ENCODE peak calls at places on chromosomes 4 and X, in nine cellular contexts. One of them, this sample, is unnamed.

GRCh38 chr4:1252928-1253492 is 4.1 kb upstream of the CTBP1 start:
- DNase-seq in naive thymus-derived CD8-positive, alpha-beta T cell: no peak
- DNase-seq in immature natural killer cell: no peak
- DNase-seq in right lobe of liver: no peak
- DNase-seq in adrenal gland: no peak
- DNase-seq in stimulated activated CD8-positive, alpha-beta memory T cell treated with anti-CD3 and anti-CD28 coated beads, Interleukin-7, amount 100 ng/mL, for 1 hour: no peak
- DNase-seq in germinal center: no peak
- DNase-seq in nephron progenitor cell: no peak
- DNase-seq in brain microvascular endothelial cell: no peak
- DNase-seq in this sample: no peak

GRCh38 chrX:71107245-71107644 is 705 bp upstream of the CXorf65 start:
- DNase-seq in right lobe of liver: no peak
- DNase-seq in adrenal gland: no peak
- DNase-seq in stimulated activated CD8-positive, alpha-beta memory T cell treated with anti-CD3 and anti-CD28 coated beads, Interleukin-7, amount 100 ng/mL, for 1 hour: no peak
- DNase-seq in immature natural killer cell: no peak
- DNase-seq in naive thymus-derived CD8-positive, alpha-beta T cell: no peak
- DNase-seq in brain microvascular endothelial cell: no peak
- DNase-seq in nephron progenitor cell: no peak
- DNase-seq in germinal center: no peak
- DNase-seq in this sample: no peak

GRCh38 chr4:87506974-87507701 is 22.0 kb downstream of the SPARCL1 start:
- DNase-seq in brain microvascular endothelial cell: peak; percentile 27
- DNase-seq in adrenal gland: no peak
- DNase-seq in nephron progenitor cell: no peak
- DNase-seq in naive thymus-derived CD8-positive, alpha-beta T cell: no peak
- DNase-seq in right lobe of liver: no peak
- DNase-seq in stimulated activated CD8-positive, alpha-beta memory T cell treated with anti-CD3 and anti-CD28 coated beads, Interleukin-7, amount 100 ng/mL, for 1 hour: no peak
- DNase-seq in germinal center: no peak
- DNase-seq in immature natural killer cell: no peak
- DNase-seq in this sample: no peak

GRCh38 chr4:10080874-10081606 is 35.6 kb downstream of the WDR1 start:
- DNase-seq in brain microvascular endothelial cell: no peak
- DNase-seq in germinal center: no peak
- DNase-seq in right lobe of liver: no peak
- DNase-seq in naive thymus-derived CD8-positive, alpha-beta T cell: no peak
- DNase-seq in nephron progenitor cell: no peak
- DNase-seq in adrenal gland: peak; percentile 3
- DNase-seq in stimulated activated CD8-positive, alpha-beta memory T cell treated with anti-CD3 and anti-CD28 coated beads, Interleukin-7, amount 100 ng/mL, for 1 hour: no peak
- DNase-seq in immature natural killer cell: no peak
- DNase-seq in this sample: peak; percentile 17

GRCh38 chr4:40515037-40515397 is 114.6 kb downstream of the RBM47 start:
- DNase-seq in germinal center: no peak
- DNase-seq in nephron progenitor cell: no peak
- DNase-seq in stimulated activated CD8-positive, alpha-beta memory T cell treated with anti-CD3 and anti-CD28 coated beads, Interleukin-7, amount 100 ng/mL, for 1 hour: no peak
- DNase-seq in immature natural killer cell: no peak
- DNase-seq in brain microvascular endothelial cell: no peak
- DNase-seq in naive thymus-derived CD8-positive, alpha-beta T cell: no peak
- DNase-seq in right lobe of liver: no peak
- DNase-seq in adrenal gland: no peak
- DNase-seq in this sample: no peak

GRCh38 chrX:31280580-31280979 is 208.7 kb upstream of the FTHL17 start:
- DNase-seq in adrenal gland: no peak
- DNase-seq in germinal center: no peak
- DNase-seq in nephron progenitor cell: no peak
- DNase-seq in naive thymus-derived CD8-positive, alpha-beta T cell: no peak
- DNase-seq in right lobe of liver: no peak
- DNase-seq in brain microvascular endothelial cell: no peak
- DNase-seq in immature natural killer cell: no peak
- DNase-seq in stimulated activated CD8-positive, alpha-beta memory T cell treated with anti-CD3 and anti-CD28 coated beads, Interleukin-7, amount 100 ng/mL, for 1 hour: no peak
- DNase-seq in this sample: no peak

GRCh38 chr4:48898733-48899431 is 7.7 kb downstream of the OCIAD2 start:
- DNase-seq in stimulated activated CD8-positive, alpha-beta memory T cell treated with anti-CD3 and anti-CD28 coated beads, Interleukin-7, amount 100 ng/mL, for 1 hour: no peak
- DNase-seq in germinal center: no peak
- DNase-seq in immature natural killer cell: no peak
- DNase-seq in naive thymus-derived CD8-positive, alpha-beta T cell: no peak
- DNase-seq in adrenal gland: no peak
- DNase-seq in right lobe of liver: no peak
- DNase-seq in brain microvascular endothelial cell: peak; percentile 37
- DNase-seq in nephron progenitor cell: no peak
- DNase-seq in this sample: no peak

GRCh38 chrX:121571333-121571732 is 523.9 kb downstream of the GLUD2 start:
- DNase-seq in adrenal gland: no peak
- DNase-seq in brain microvascular endothelial cell: no peak
- DNase-seq in nephron progenitor cell: no peak
- DNase-seq in immature natural killer cell: no peak
- DNase-seq in right lobe of liver: no peak
- DNase-seq in naive thymus-derived CD8-positive, alpha-beta T cell: no peak
- DNase-seq in stimulated activated CD8-positive, alpha-beta memory T cell treated with anti-CD3 and anti-CD28 coated beads, Interleukin-7, amount 100 ng/mL, for 1 hour: no peak
- DNase-seq in germinal center: no peak
- DNase-seq in this sample: no peak

GRCh38 chrX:40267334-40268118 is 169.8 kb upstream of the BCOR start:
- DNase-seq in germinal center: no peak
- DNase-seq in adrenal gland: peak; percentile 38
- DNase-seq in nephron progenitor cell: no peak
- DNase-seq in immature natural killer cell: no peak
- DNase-seq in brain microvascular endothelial cell: no peak
- DNase-seq in naive thymus-derived CD8-positive, alpha-beta T cell: no peak
- DNase-seq in right lobe of liver: no peak
- DNase-seq in stimulated activated CD8-positive, alpha-beta memory T cell treated with anti-CD3 and anti-CD28 coated beads, Interleukin-7, amount 100 ng/mL, for 1 hour: no peak
- DNase-seq in this sample: peak; percentile 21

GRCh38 chrX:40155617-40156471 is 58.1 kb upstream of the BCOR start:
- DNase-seq in immature natural killer cell: no peak
- DNase-seq in naive thymus-derived CD8-positive, alpha-beta T cell: no peak
- DNase-seq in nephron progenitor cell: peak; percentile 48
- DNase-seq in germinal center: no peak
- DNase-seq in right lobe of liver: peak; percentile 38
- DNase-seq in stimulated activated CD8-positive, alpha-beta memory T cell treated with anti-CD3 and anti-CD28 coated beads, Interleukin-7, amount 100 ng/mL, for 1 hour: no peak
- DNase-seq in adrenal gland: no peak
- DNase-seq in brain microvascular endothelial cell: no peak
- DNase-seq in this sample: no peak